ENCODE peak calls at places on chromosomes 4 and X, in five cellular contexts. G is fibroblast of lung, R is RWPE2, N is IMR-90, X is SJCRH30. K is an unnamed sample.
A peak's percentile ranks its signal among the peaks of the same experiment; 100 is the strongest.

GRCh38 chrX:132364313-132364712 is 124.5 kb downstream of the MBNL3 start:
- DNase-seq in N (no peak), R (no peak), X (no peak), G (no peak), K (no peak)

GRCh38 chr4:35105486-35105885 is 1138.8 kb downstream of the ARAP2 start:
- DNase-seq in N (no peak), X (no peak), G (no peak), R (no peak), K (no peak)

GRCh38 chr4:7217453-7218310 is 25.3 kb downstream of the SORCS2 start:
- DNase-seq in G (no peak), R (no peak), X (no peak), N (no peak), K (no peak)

GRCh38 chr4:89283226-89283974 is 24.2 kb downstream of the GPRIN3 start:
- DNase-seq in X (no peak), N (no peak), R (no peak), G (peak; percentile 39), K (no peak)

GRCh38 chr4:158630893-158631292 is 40.8 kb downstream of the C4orf46 start:
- DNase-seq in G (peak; percentile 47), X (no peak), R (no peak), N (peak; percentile 59), K (no peak)

GRCh38 chrX:47568656-47569295 is 7.8 kb downstream of the ARAF start:
- DNase-seq in X (peak; percentile 26), N (no peak), R (no peak), G (no peak), K (peak; percentile 28)

GRCh38 chr4:130419576-130419975 is 1323.6 kb downstream of the C4orf33 start:
- DNase-seq in R (no peak), G (no peak), N (no peak), X (no peak), K (no peak)

GRCh38 chr4:85779165-85779564 is 304.2 kb downstream of the ARHGAP24 start:
- DNase-seq in N (peak; percentile 62), R (no peak), G (peak; percentile 69), X (peak; percentile 34), K (no peak)

GRCh38 chr4:6695660-6696581 is 2.2 kb downstream of the S100P start:
- DNase-seq in R (no peak), X (no peak), N (peak; percentile 16), G (no peak), K (no peak)

GRCh38 chr4:86644892-86645291 is 50.8 kb downstream of the PTPN13 start:
- DNase-seq in R (no peak), N (no peak), X (no peak), G (no peak), K (no peak)

GRCh38 chrX:72258174-72258573 is 18.9 kb downstream of the RPS4X start:
- DNase-seq in X (peak; percentile 52), N (peak; percentile 84), R (no peak), G (peak; percentile 68), K (no peak)

GRCh38 chr4:75848891-75849290 is 53.4 kb downstream of the PPEF2 start:
- DNase-seq in N (peak; percentile 47), R (no peak), G (no peak), X (no peak), K (no peak)

GRCh38 chrX:1248381-1249061 is 20.1 kb upstream of the CSF2RA start:
- DNase-seq in N (no peak), X (peak; percentile 85), R (no peak), G (no peak), K (peak; percentile 53)

GRCh38 chr4:11214281-11214680 is 214.4 kb downstream of the HS3ST1 start:
- DNase-seq in R (no peak), G (no peak), N (no peak), X (no peak), K (no peak)

GRCh38 chr4:76090241-76090691 is 15.8 kb downstream of the ART3 start:
- DNase-seq in N (peak; percentile 94), G (peak; percentile 90), X (no peak), R (no peak), K (no peak)

GRCh38 chr4:120517966-120518365 is 404.6 kb downstream of the PRDM5 start:
- DNase-seq in G (peak; percentile 92), R (no peak), N (peak; percentile 86), X (peak; percentile 72), K (no peak)

GRCh38 chrX:2664497-2664896 is 26.6 kb upstream of the CD99 start:
- DNase-seq in G (peak; percentile 74), N (peak; percentile 87), R (no peak), X (no peak), K (no peak)

GRCh38 chr4:32789026-32789608 is 2068.9 kb downstream of the PCDH7 start:
- DNase-seq in R (no peak), N (no peak), X (peak; percentile 32), G (peak; percentile 62), K (no peak)

GRCh38 chrX:34813618-34814017 is 129.0 kb upstream of the FAM47B start:
- DNase-seq in G (peak; percentile 6), R (no peak), X (no peak), N (peak; percentile 70), K (no peak)

GRCh38 chr4:128524311-128524710 is 236.7 kb upstream of the PGRMC2 start:
- DNase-seq in N (peak; percentile 65), R (peak; percentile 69), X (no peak), G (peak; percentile 89), K (no peak)

GRCh38 chr4:175891231-175891630 is 79.2 kb upstream of the GPM6A start:
- DNase-seq in N (no peak), R (no peak), G (no peak), X (no peak), K (no peak)

GRCh38 chr4:184388106-184388505 is 86.2 kb downstream of the IRF2 start:
- DNase-seq in N (no peak), G (no peak), R (no peak), X (no peak), K (no peak)

GRCh38 chr4:185576918-185577591 is 41.7 kb upstream of the PDLIM3 start:
- DNase-seq in G (no peak), X (peak; percentile 87), R (no peak), N (peak; percentile 26), K (no peak)

GRCh38 chr4:24753519-24753918 is 41.9 kb upstream of the SOD3 start:
- DNase-seq in R (peak; percentile 78), G (no peak), X (no peak), N (peak; percentile 67), K (no peak)

GRCh38 chrX:72306085-72306801 is 529 bp upstream of the CITED1 start:
- DNase-seq in N (no peak), R (no peak), X (peak; percentile 31), G (no peak), K (peak; percentile 17)

GRCh38 chr4:78361621-78362120 is 189.9 kb upstream of the ANXA3 start:
- DNase-seq in N (no peak), R (no peak), G (no peak), X (no peak), K (no peak)

GRCh38 chr4:159048166-159048886 is 54.6 kb upstream of the RAPGEF2 start:
- DNase-seq in N (peak; percentile 79), G (peak; percentile 73), R (peak; percentile 67), X (peak; percentile 56), K (peak; percentile 33)

GRCh38 chr4:44186096-44186849 is 262.3 kb downstream of the KCTD8 start:
- DNase-seq in X (peak; percentile 49), R (peak; percentile 38), N (no peak), G (no peak), K (no peak)

GRCh38 chr4:86498560-86499166 is 95.5 kb upstream of the PTPN13 start:
- DNase-seq in X (peak; percentile 86), N (peak; percentile 68), R (no peak), G (peak; percentile 74), K (peak; percentile 30)

GRCh38 chrX:145910017-145910416 is 92.4 kb downstream of the SLITRK2 start:
- DNase-seq in G (peak; percentile 0), N (no peak), R (no peak), X (no peak), K (no peak)

GRCh38 chrX:143437439-143437838 is 79.8 kb downstream of the SPANXN3 start:
- DNase-seq in R (no peak), X (peak; percentile 55), G (no peak), N (no peak), K (no peak)

GRCh38 chr4:8317474-8317873 is 47.9 kb downstream of the HTRA3 start:
- DNase-seq in N (no peak), G (no peak), R (no peak), X (no peak), K (no peak)

GRCh38 chr4:102438873-102439614 is 62.1 kb upstream of the NFKB1 start:
- DNase-seq in R (no peak), N (peak; percentile 93), X (peak; percentile 60), G (peak; percentile 96), K (no peak)
- H3K27ac ChIP-seq in R (peak overlapping the region; percentile 17), N (peak overlapping the region; percentile 87), X (peak overlapping the region; percentile 70), G (peak overlapping the region; percentile 46), K (no peak overlapping the region)

GRCh38 chr4:88276952-88277710 is 7.2 kb downstream of the PPM1K start:
- DNase-seq in X (no peak), R (no peak), N (no peak), G (no peak), K (no peak)

GRCh38 chr4:88280228-88280795 is 4.0 kb downstream of the PPM1K start:
- DNase-seq in R (no peak), N (no peak), G (no peak), X (no peak), K (no peak)

GRCh38 chr4:88277711-88278025 is 6.7 kb downstream of the PPM1K start:
- DNase-seq in X (no peak), G (no peak), R (no peak), N (no peak), K (no peak)

GRCh38 chr4:88275949-88276515 is 8.3 kb downstream of the PPM1K start:
- DNase-seq in X (no peak), R (no peak), G (no peak), N (no peak), K (no peak)

GRCh38 chr4:88275516-88275915 is 8.8 kb downstream of the PPM1K start:
- DNase-seq in N (peak; percentile 11), X (peak; percentile 56), R (no peak), G (peak; percentile 47), K (no peak)
- H3K4me3 ChIP-seq in N (no peak overlapping the region), X (no peak overlapping the region), R (no peak overlapping the region), G (no peak overlapping the region), K (no peak overlapping the region)

DNA sequence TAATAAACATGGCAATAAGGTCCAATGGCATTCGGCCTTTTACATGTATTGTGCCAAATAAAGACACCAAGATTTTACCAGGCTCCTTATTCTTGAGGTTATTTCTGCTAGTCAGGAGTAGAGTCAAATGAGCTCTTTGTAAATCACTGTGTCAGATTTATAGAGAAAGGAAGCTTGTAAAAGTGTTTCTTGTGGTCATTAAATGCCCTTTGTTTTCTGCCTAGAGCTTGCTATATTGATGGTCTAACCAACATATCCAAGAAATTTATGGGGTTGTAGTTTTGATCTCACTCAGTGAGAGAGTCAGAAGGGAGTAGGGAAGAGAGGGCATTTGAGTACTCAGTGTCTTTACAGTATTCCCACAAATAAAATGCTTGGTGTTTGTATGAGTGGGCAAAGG is 86.2 kb upstream of the FRMPD4 start:
- DNase-seq in X (no peak), G (no peak), R (no peak), N (no peak), K (no peak)
- H3K27ac ChIP-seq in X (no peak overlapping the region), G (no peak overlapping the region), R (no peak overlapping the region), N (no peak overlapping the region), K (no peak overlapping the region)

DNA sequence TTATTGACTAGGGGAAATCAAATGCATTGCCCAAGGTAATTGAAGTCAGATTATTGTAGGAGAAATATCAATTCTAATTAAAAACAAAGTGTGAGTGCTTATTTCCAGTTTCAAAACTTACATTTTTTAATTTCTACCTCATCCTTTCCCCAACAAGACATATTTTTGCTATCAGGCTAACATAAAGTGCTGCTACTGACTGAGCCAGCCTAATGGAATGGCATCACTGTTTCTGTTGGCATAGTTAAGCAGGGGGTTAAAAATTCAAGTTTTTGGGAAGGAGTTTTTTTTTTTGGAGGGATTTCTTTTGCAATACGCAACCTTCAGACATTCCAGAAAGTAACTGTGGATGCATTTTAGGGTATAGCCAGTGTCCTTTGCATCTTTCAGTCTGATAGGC is 24.2 kb downstream of the GAB1 start:
- DNase-seq in G (no peak), X (no peak), R (no peak), N (no peak), K (no peak)
- H3K4me3 ChIP-seq in G (no peak overlapping the region), X (no peak overlapping the region), R (no peak overlapping the region), N (no peak overlapping the region), K (no peak overlapping the region)